ENCODE peak calls at places on chromosome 11, in five cellular contexts. C is stimulated activated CD4-positive, alpha-beta T cell treated with anti-CD3 and anti-CD28 coated beads, Interleukin-1b, Interleukin-23, amount 100 ng/mL, for 1 hour; D is activated T-cell treated with anti-CD3 and anti-CD28 coated beads, Interleukin-2, amount 50 U/mL, for 48 hours; F is thoracic aorta; G is stimulated activated CD8-positive, alpha-beta memory T cell treated with anti-CD3 and anti-CD28 coated beads, Interleukin-12 subunit alpha, Interleukin-12 subunit beta, amount 100 ng/mL, for 1 hour. B is an unnamed sample.

GRCh38 chr11:12008790-12009616 is 577 bp upstream of the DKK3 start:
- DNase-seq in G (no peak), D (no peak), F (no peak), C (no peak), B (no peak)

GRCh38 chr11:843818-844692 is 1.4 kb downstream of the TSPAN4 start:
- DNase-seq in G (no peak), C (no peak), F (peak), D (no peak), B (no peak)

GRCh38 chr11:65576232-65576866 is 496 bp downstream of the EHBP1L1 start:
- DNase-seq in D (no peak), F (no peak), G (no peak), C (no peak), B (no peak)

GRCh38 chr11:103183981-103184592 is 74.9 kb downstream of the DYNC2H1 start:
- DNase-seq in C (no peak), D (no peak), F (no peak), G (no peak), B (no peak)

GRCh38 chr11:79092791-79093313 is 348.0 kb downstream of the TENM4 start:
- DNase-seq in G (no peak), F (no peak), D (no peak), C (no peak), B (no peak)

GRCh38 chr11:85663781-85664560 is 958 bp downstream of the CREBZF start:
- DNase-seq in D (peak), G (peak), C (peak), F (peak), B (peak)

GRCh38 chr11:58027341-58027740 is 3.4 kb upstream of the OR6Q1 start:
- DNase-seq in G (no peak), C (no peak), F (no peak), D (no peak), B (no peak)

GRCh38 chr11:86515297-86516094 is 140.8 kb downstream of the CCDC81 start:
- DNase-seq in C (no peak), D (no peak), G (no peak), F (no peak), B (no peak)

B was measured in activated CD4-positive, alpha-beta memory T cell treated with anti-CD3 and anti-CD28 coated beads, Interleukin-2, amount 10 ng/mL, durations not matched to agents 7 days and 5 days.